ENCODE peak calls at places on chromosomes 11 and 22, in four cellular contexts. T, K, G and U are unnamed samples.
A peak's percentile ranks its signal among the peaks of the same experiment; 100 is the strongest.

GRCh38 chr11:132848336-132848735 is 684.0 kb downstream of the OPCML start:
- DNase-seq in T (no peak), K (no peak), G (no peak), U (no peak)

GRCh38 chr11:111352235-111352746 is 26.8 kb downstream of the POU2AF1 start:
- DNase-seq in T (no peak), K (no peak), G (no peak), U (no peak)

GRCh38 chr11:39668640-39669039 is 1790.8 kb downstream of the LRRC4C start:
- DNase-seq in T (no peak), K (no peak), G (no peak), U (no peak)

GRCh38 chr11:31800398-31801265 is 10.5 kb downstream of the PAX6 start:
- DNase-seq in T (no peak), K (no peak), G (no peak), U (no peak)

GRCh38 chr11:122116591-122116990 is 576 bp upstream of the BLID start:
- DNase-seq in T (no peak), K (no peak), G (no peak), U (no peak)

GRCh38 chr22:28031383-28031922 is 112.4 kb upstream of the PITPNB start:
- DNase-seq in T (no peak), K (no peak), G (no peak), U (no peak)

GRCh38 chr11:88193278-88193677 is 18.0 kb upstream of the RAB38 start:
- DNase-seq in T (no peak), K (no peak), G (no peak), U (no peak)

GRCh38 chr11:66181632-66182345 is 86.7 kb upstream of the RAB1B start:
- DNase-seq in T (no peak), K (no peak), G (no peak), U (no peak)

GRCh38 chr11:9459573-9460321 is 1.1 kb upstream of the ZNF143 start:
- DNase-seq in T (no peak), K (peak; percentile 22), G (no peak), U (no peak)